ENCODE peak calls at places on chromosomes 1 and 21, in ten cellular contexts. One of them, this sample, is unnamed. For H3K36me3, the result is how much of the 10 kb centered on the place peaks cover.

GRCh38 chr1:4002061-4002521 is 102.0 kb upstream of the C1orf174 start:
- DNase-seq in uterus: no peak
- DNase-seq in heart left ventricle: no peak
- DNase-seq in tibial nerve: no peak
- DNase-seq in stomach: no peak
- DNase-seq in ovary: no peak
- DNase-seq in prostate gland: no peak
- DNase-seq in HCT116: no peak
- DNase-seq in H1: no peak
- DNase-seq in body of pancreas: no peak
- DNase-seq in this sample: no peak

GRCh38 chr1:214187152-214187900 is 93.6 kb upstream of the SMYD2 start:
- DNase-seq in uterus: no peak
- DNase-seq in heart left ventricle: peak
- DNase-seq in tibial nerve: no peak
- DNase-seq in stomach: no peak
- DNase-seq in ovary: no peak
- DNase-seq in prostate gland: no peak
- DNase-seq in HCT116: no peak
- DNase-seq in H1: peak
- DNase-seq in body of pancreas: peak
- DNase-seq in this sample: no peak

GRCh38 chr1:20875198-20875973 is 88.3 kb upstream of the HP1BP3 start:
- DNase-seq in uterus: no peak
- DNase-seq in heart left ventricle: no peak
- DNase-seq in tibial nerve: no peak
- DNase-seq in stomach: no peak
- DNase-seq in ovary: no peak
- DNase-seq in prostate gland: no peak
- DNase-seq in HCT116: no peak
- DNase-seq in H1: no peak
- DNase-seq in body of pancreas: no peak
- DNase-seq in this sample: no peak

GRCh38 chr1:183195146-183195571 is 9.1 kb downstream of the LAMC2 start:
- DNase-seq in uterus: no peak
- DNase-seq in heart left ventricle: no peak
- DNase-seq in tibial nerve: no peak
- DNase-seq in stomach: no peak
- DNase-seq in ovary: no peak
- DNase-seq in prostate gland: no peak
- DNase-seq in HCT116: peak
- DNase-seq in H1: no peak
- DNase-seq in body of pancreas: no peak
- DNase-seq in this sample: no peak

GRCh38 chr21:38912355-38912619 is 106.6 kb downstream of the ETS2 start:
- DNase-seq in uterus: peak
- DNase-seq in heart left ventricle: no peak
- DNase-seq in tibial nerve: no peak
- DNase-seq in stomach: no peak
- DNase-seq in ovary: no peak
- DNase-seq in prostate gland: no peak
- DNase-seq in HCT116: no peak
- DNase-seq in H1: no peak
- DNase-seq in body of pancreas: no peak
- DNase-seq in this sample: no peak

GRCh38 chr1:31939484-31940329 is 1.5 kb upstream of the PTP4A2 start:
- DNase-seq in uterus: peak
- DNase-seq in heart left ventricle: no peak
- DNase-seq in tibial nerve: peak
- DNase-seq in stomach: peak
- DNase-seq in ovary: peak
- DNase-seq in prostate gland: no peak
- DNase-seq in HCT116: peak
- DNase-seq in H1: peak
- DNase-seq in body of pancreas: peak
- DNase-seq in this sample: peak

GRCh38 chr1:210918893-210919292 is 215.1 kb downstream of the KCNH1 start:
- DNase-seq in uterus: no peak
- DNase-seq in heart left ventricle: no peak
- DNase-seq in tibial nerve: no peak
- DNase-seq in stomach: no peak
- DNase-seq in ovary: no peak
- DNase-seq in prostate gland: no peak
- DNase-seq in HCT116: no peak
- DNase-seq in H1: no peak
- DNase-seq in body of pancreas: no peak
- DNase-seq in this sample: no peak

GRCh38 chr1:167522246-167522645 is 3.9 kb upstream of the CD247 start:
- DNase-seq in uterus: no peak
- DNase-seq in heart left ventricle: no peak
- DNase-seq in tibial nerve: no peak
- DNase-seq in stomach: no peak
- DNase-seq in ovary: no peak
- DNase-seq in prostate gland: no peak
- DNase-seq in HCT116: no peak
- DNase-seq in H1: no peak
- DNase-seq in body of pancreas: no peak
- DNase-seq in this sample: no peak

GRCh38 chr1:12764016-12764415 is 9.5 kb upstream of the PRAMEF12 start:
- DNase-seq in uterus: no peak
- DNase-seq in heart left ventricle: no peak
- DNase-seq in tibial nerve: no peak
- DNase-seq in stomach: no peak
- DNase-seq in ovary: no peak
- DNase-seq in prostate gland: no peak
- DNase-seq in HCT116: no peak
- DNase-seq in H1: no peak
- DNase-seq in body of pancreas: no peak
- DNase-seq in this sample: no peak

GRCh38 chr1:39988618-39989343 is 33.8 kb downstream of the MFSD2A start:
- DNase-seq in uterus: no peak
- DNase-seq in heart left ventricle: no peak
- DNase-seq in tibial nerve: no peak
- DNase-seq in stomach: peak
- DNase-seq in ovary: no peak
- DNase-seq in prostate gland: peak
- DNase-seq in HCT116: no peak
- DNase-seq in H1: no peak
- DNase-seq in body of pancreas: peak
- DNase-seq in this sample: peak

GRCh38 chr1:85582687-85583354 is 2.3 kb downstream of the CCN1 start:
- DNase-seq in uterus: no peak
- DNase-seq in heart left ventricle: no peak
- DNase-seq in tibial nerve: no peak
- DNase-seq in stomach: no peak
- DNase-seq in ovary: no peak
- DNase-seq in prostate gland: no peak
- DNase-seq in HCT116: no peak
- DNase-seq in H1: peak
- DNase-seq in body of pancreas: no peak
- DNase-seq in this sample: no peak

GRCh38 chr1:161001537-161001936 is 19.4 kb downstream of the F11R start:
- DNase-seq in uterus: no peak
- DNase-seq in heart left ventricle: peak
- DNase-seq in tibial nerve: no peak
- DNase-seq in stomach: no peak
- DNase-seq in ovary: no peak
- DNase-seq in prostate gland: no peak
- DNase-seq in HCT116: no peak
- DNase-seq in H1: no peak
- DNase-seq in body of pancreas: no peak
- DNase-seq in this sample: no peak

GRCh38 chr1:147738739-147739476 is 21.5 kb downstream of the GJA5 start:
- DNase-seq in uterus: no peak
- DNase-seq in heart left ventricle: peak
- DNase-seq in tibial nerve: no peak
- DNase-seq in stomach: no peak
- DNase-seq in ovary: no peak
- DNase-seq in prostate gland: no peak
- DNase-seq in HCT116: no peak
- DNase-seq in H1: no peak
- DNase-seq in body of pancreas: no peak
- DNase-seq in this sample: no peak

GRCh38 chr1:197841828-197842573 is 60.4 kb upstream of the C1orf53 start:
- DNase-seq in uterus: no peak
- DNase-seq in heart left ventricle: no peak
- DNase-seq in tibial nerve: no peak
- DNase-seq in stomach: no peak
- DNase-seq in ovary: no peak
- DNase-seq in prostate gland: no peak
- DNase-seq in HCT116: no peak
- DNase-seq in H1: no peak
- DNase-seq in body of pancreas: no peak
- DNase-seq in this sample: no peak

GRCh38 chr1:66253330-66253921 is 280.5 kb upstream of the SGIP1 start:
- DNase-seq in uterus: no peak
- DNase-seq in heart left ventricle: no peak
- DNase-seq in tibial nerve: peak
- DNase-seq in stomach: no peak
- DNase-seq in ovary: no peak
- DNase-seq in prostate gland: peak
- DNase-seq in HCT116: peak
- DNase-seq in H1: no peak
- DNase-seq in body of pancreas: no peak
- DNase-seq in this sample: no peak

GRCh38 chr1:234226819-234227165 is 146.5 kb upstream of the COA6 start:
- DNase-seq in uterus: no peak
- DNase-seq in heart left ventricle: no peak
- DNase-seq in tibial nerve: no peak
- DNase-seq in stomach: no peak
- DNase-seq in ovary: no peak
- DNase-seq in prostate gland: no peak
- DNase-seq in HCT116: no peak
- DNase-seq in H1: no peak
- DNase-seq in body of pancreas: no peak
- DNase-seq in this sample: no peak

GRCh38 chr1:203629509-203630082 is 3.0 kb downstream of the ATP2B4 start:
- DNase-seq in uterus: peak
- DNase-seq in heart left ventricle: peak
- DNase-seq in tibial nerve: peak
- DNase-seq in stomach: peak
- DNase-seq in ovary: peak
- DNase-seq in prostate gland: no peak
- DNase-seq in HCT116: no peak
- DNase-seq in H1: peak
- DNase-seq in body of pancreas: peak
- DNase-seq in this sample: no peak
- TF ChIP-seq POLR2A in uterus: peak
- TF ChIP-seq POLR2A in heart left ventricle: peak
- TF ChIP-seq POLR2A in tibial nerve: no peak
- TF ChIP-seq POLR2A in stomach: no peak
- TF ChIP-seq POLR2A in ovary: peak
- TF ChIP-seq POLR2A in prostate gland: peak
- TF ChIP-seq POLR2A in HCT116: no peak
- TF ChIP-seq POLR2A in H1: no peak
- TF ChIP-seq POLR2A in body of pancreas: peak
- TF ChIP-seq POLR2A in this sample: no peak

GRCh38 chr1:43664369-43664768 is 14.4 kb downstream of the KDM4A start:
- DNase-seq in uterus: no peak
- DNase-seq in heart left ventricle: no peak
- DNase-seq in tibial nerve: no peak
- DNase-seq in stomach: no peak
- DNase-seq in ovary: no peak
- DNase-seq in prostate gland: no peak
- DNase-seq in HCT116: no peak
- DNase-seq in H1: no peak
- DNase-seq in body of pancreas: no peak
- DNase-seq in this sample: no peak
- H3K36me3 ChIP-seq in uterus: under half
- H3K36me3 ChIP-seq in heart left ventricle: half or more
- H3K36me3 ChIP-seq in tibial nerve: under half
- H3K36me3 ChIP-seq in stomach: half or more
- H3K36me3 ChIP-seq in ovary: under half
- H3K36me3 ChIP-seq in prostate gland: under half
- H3K36me3 ChIP-seq in HCT116: half or more
- H3K36me3 ChIP-seq in H1: half or more
- H3K36me3 ChIP-seq in body of pancreas: half or more
- H3K36me3 ChIP-seq in this sample: under half

GRCh38 chr1:228378453-228379164 is 28.0 kb downstream of the TRIM11 start:
- DNase-seq in uterus: peak
- DNase-seq in heart left ventricle: peak
- DNase-seq in tibial nerve: peak
- DNase-seq in stomach: peak
- DNase-seq in ovary: peak
- DNase-seq in prostate gland: no peak
- DNase-seq in HCT116: peak
- DNase-seq in H1: peak
- DNase-seq in body of pancreas: peak
- DNase-seq in this sample: peak
- H3K27ac ChIP-seq in uterus: peak
- H3K27ac ChIP-seq in heart left ventricle: peak
- H3K27ac ChIP-seq in tibial nerve: peak
- H3K27ac ChIP-seq in stomach: peak
- H3K27ac ChIP-seq in ovary: peak
- H3K27ac ChIP-seq in prostate gland: peak
- H3K27ac ChIP-seq in HCT116: peak
- H3K27ac ChIP-seq in H1: no peak
- H3K27ac ChIP-seq in body of pancreas: peak
- H3K27ac ChIP-seq in this sample: peak

GRCh38 chr1:174262747-174263241 is 103.5 kb downstream of the RABGAP1L start:
- DNase-seq in uterus: no peak
- DNase-seq in heart left ventricle: peak
- DNase-seq in tibial nerve: peak
- DNase-seq in stomach: no peak
- DNase-seq in ovary: no peak
- DNase-seq in prostate gland: peak
- DNase-seq in HCT116: peak
- DNase-seq in H1: peak
- DNase-seq in body of pancreas: no peak
- DNase-seq in this sample: peak
- TF ChIP-seq POLR2A in uterus: no peak
- TF ChIP-seq POLR2A in heart left ventricle: no peak
- TF ChIP-seq POLR2A in tibial nerve: no peak
- TF ChIP-seq POLR2A in stomach: no peak
- TF ChIP-seq POLR2A in ovary: no peak
- TF ChIP-seq POLR2A in prostate gland: no peak
- TF ChIP-seq POLR2A in HCT116: no peak
- TF ChIP-seq POLR2A in H1: no peak
- TF ChIP-seq POLR2A in body of pancreas: no peak
- TF ChIP-seq POLR2A in this sample: no peak

DNA sequence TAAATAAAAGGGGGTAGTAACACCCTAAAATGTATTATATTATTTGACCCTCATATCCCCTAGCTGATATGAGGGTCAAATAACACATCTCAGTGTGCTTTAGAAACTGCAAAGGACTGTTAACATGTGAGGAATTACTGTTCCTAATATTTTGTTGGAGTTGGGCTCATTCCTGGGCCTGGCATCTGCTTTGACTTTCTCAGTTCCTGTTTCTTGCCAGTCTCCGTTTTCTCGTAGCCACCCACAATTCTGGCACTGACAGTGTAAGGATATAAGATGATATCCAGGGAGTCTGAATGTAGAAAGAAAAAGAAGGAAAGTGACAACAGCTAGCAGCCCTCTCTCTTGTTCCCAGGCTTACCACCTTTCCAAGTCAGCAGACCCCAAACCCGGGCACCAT is 54.4 kb upstream of the SCMH1 start:
- DNase-seq in uterus: no peak
- DNase-seq in heart left ventricle: no peak
- DNase-seq in tibial nerve: no peak
- DNase-seq in stomach: peak
- DNase-seq in ovary: no peak
- DNase-seq in prostate gland: no peak
- DNase-seq in HCT116: no peak
- DNase-seq in H1: no peak
- DNase-seq in body of pancreas: no peak
- DNase-seq in this sample: no peak
- H3K36me3 ChIP-seq in uterus: under half
- H3K36me3 ChIP-seq in heart left ventricle: under half
- H3K36me3 ChIP-seq in tibial nerve: under half
- H3K36me3 ChIP-seq in stomach: under half
- H3K36me3 ChIP-seq in ovary: under half
- H3K36me3 ChIP-seq in prostate gland: under half
- H3K36me3 ChIP-seq in HCT116: under half
- H3K36me3 ChIP-seq in H1: under half
- H3K36me3 ChIP-seq in body of pancreas: under half
- H3K36me3 ChIP-seq in this sample: under half